ENCODE peak calls at places on chromosome 7, in seven cellular contexts. N is memory B cell; Z is activated naive CD4-positive, alpha-beta T cell; I is astrocyte of the cerebellum; C is activated CD4-positive, alpha-beta T cell treated with anti-CD3 and anti-CD28 coated beads for 48 hours; M is choroid plexus epithelial cell; O is GM10248. D is an unnamed sample.

GRCh38 chr7:7681191-7681935 is 37.0 kb downstream of the RPA3 start:
- DNase-seq in N (peak), Z (peak), C (peak), M (peak), O (peak), I (peak), D (no peak)

GRCh38 chr7:4830176-4830575 is 31.7 kb downstream of the PAPOLB start:
- DNase-seq in I (peak), C (peak), Z (peak), O (peak), N (peak), M (peak), D (peak)

GRCh38 chr7:46444266-46444665 is 523.2 kb upstream of the IGFBP3 start:
- DNase-seq in N (no peak), O (no peak), Z (no peak), M (no peak), C (no peak), I (no peak), D (no peak)

GRCh38 chr7:27661776-27662489 is 750 bp downstream of the HIBADH start:
- DNase-seq in C (peak), Z (no peak), O (peak), M (peak), N (no peak), I (no peak), D (peak)

GRCh38 chr7:118572604-118573003 is 348.1 kb downstream of the ANKRD7 start:
- DNase-seq in C (no peak), M (no peak), I (no peak), Z (no peak), O (no peak), N (no peak), D (no peak)

GRCh38 chr7:158680754-158681153 is 23.9 kb downstream of the NCAPG2 start:
- DNase-seq in Z (no peak), M (no peak), N (no peak), C (no peak), I (no peak), O (no peak), D (no peak)

GRCh38 chr7:115059312-115059711 is 137.4 kb downstream of the MDFIC start:
- DNase-seq in C (no peak), M (peak), Z (no peak), N (no peak), I (no peak), O (no peak), D (no peak)

GRCh38 chr7:47335557-47336177 is 246.2 kb downstream of the TNS3 start:
- DNase-seq in N (no peak), C (no peak), Z (no peak), M (no peak), I (no peak), O (no peak), D (no peak)

GRCh38 chr7:151806204-151806603 is 70.7 kb downstream of the PRKAG2 start:
- DNase-seq in O (no peak), Z (no peak), M (peak), C (no peak), N (no peak), I (peak), D (no peak)

GRCh38 chr7:16646427-16647081 is 573 bp downstream of the BZW2 start:
- DNase-seq in Z (no peak), I (no peak), M (peak), O (no peak), C (no peak), N (no peak), D (no peak)